ENCODE peak calls at places on chromosomes 12 and 14, in six cellular contexts. U is fibroblast of the conjunctiva; B is NCI-H524; O is HEK293T; A is effector memory CD8-positive, alpha-beta T cell; C is stimulated activated CD4-positive, alpha-beta T cell treated with anti-CD3 and anti-CD28 coated beads, Interleukin-1b, Interleukin-23, amount 100 ng/mL, for 1 hour. Q is an unnamed sample.

GRCh38 chr14:69580009-69580577 is 5.4 kb upstream of the CCDC177 start:
- DNase-seq in U (peak), B (peak), O (peak), A (no peak), C (no peak), Q (no peak)

GRCh38 chr12:112616469-112617190 is 174.9 kb upstream of the RPH3A start:
- DNase-seq in U (no peak), B (no peak), O (no peak), A (no peak), C (no peak), Q (no peak)

GRCh38 chr12:126668538-126668937 is 1598.4 kb upstream of the TMEM132C start:
- DNase-seq in U (peak), B (no peak), O (no peak), A (no peak), C (no peak), Q (no peak)

GRCh38 chr14:44846232-44846824 is 115.4 kb downstream of the KLHL28 start:
- DNase-seq in U (peak), B (peak), O (peak), A (peak), C (no peak), Q (no peak)

GRCh38 chr14:71555654-71556559 is 376.3 kb upstream of the RGS6 start:
- DNase-seq in U (no peak), B (peak), O (no peak), A (peak), C (no peak), Q (no peak)

GRCh38 chr12:1884651-1885050 is 33.8 kb downstream of the CACNA2D4 start:
- DNase-seq in U (no peak), B (no peak), O (no peak), A (no peak), C (no peak), Q (no peak)

GRCh38 chr14:60657609-60657983 is 8.3 kb upstream of the SIX1 start:
- DNase-seq in U (no peak), B (peak), O (no peak), A (no peak), C (no peak), Q (no peak)

GRCh38 chr12:46368138-46368537 is 4.4 kb downstream of the SLC38A2 start:
- DNase-seq in U (no peak), B (no peak), O (no peak), A (no peak), C (no peak), Q (no peak)

GRCh38 chr14:77516111-77516510 is 17.5 kb upstream of the ISM2 start:
- DNase-seq in U (no peak), B (no peak), O (no peak), A (no peak), C (no peak), Q (no peak)

GRCh38 chr14:72524230-72524629 is 369.7 kb downstream of the DPF3 start:
- DNase-seq in U (no peak), B (no peak), O (no peak), A (no peak), C (no peak), Q (no peak)

GRCh38 chr14:68715032-68715924 is 77.6 kb downstream of the ZFP36L1 start:
- DNase-seq in U (no peak), B (no peak), O (no peak), A (no peak), C (no peak), Q (no peak)

GRCh38 chr12:74111688-74112360 is 425.8 kb upstream of the ATXN7L3B start:
- DNase-seq in U (no peak), B (peak), O (peak), A (no peak), C (no peak), Q (no peak)

GRCh38 chr12:22415342-22416309 is 81.1 kb upstream of the ST8SIA1 start:
- DNase-seq in U (no peak), B (no peak), O (no peak), A (no peak), C (no peak), Q (no peak)

GRCh38 chr14:92317511-92317910 is 5.5 kb upstream of the SLC24A4 start:
- DNase-seq in U (no peak), B (no peak), O (no peak), A (no peak), C (no peak), Q (no peak)

GRCh38 chr12:30269491-30269890 is 426.2 kb downstream of the IPO8 start:
- DNase-seq in U (no peak), B (no peak), O (no peak), A (no peak), C (no peak), Q (no peak)

Q was measured in pulmonary artery endothelial cell.